ENCODE peak calls at places on chromosomes 13 and 19, in seven cellular contexts. H is heart left ventricle, M is fibroblast of lung, O is breast epithelium, B is HCT116, X is cardiac fibroblast, D is Caco-2. J is an unnamed sample.
A peak's percentile ranks its signal among the peaks of the same experiment; 100 is the strongest.

GRCh38 chr13:113923376-113924063 is 50.4 kb downstream of the C13orf46 start:
- DNase-seq in O (peak; percentile 10), M (no peak), X (no peak), B (no peak), D (no peak), H (no peak), J (no peak)

GRCh38 chr13:113049981-113050380 is 55.6 kb upstream of the F7 start:
- DNase-seq in D (no peak), O (no peak), M (no peak), B (no peak), H (no peak), X (no peak), J (no peak)

GRCh38 chr19:2795827-2796658 is 10.7 kb downstream of the THOP1 start:
- DNase-seq in M (no peak), O (no peak), X (no peak), H (no peak), D (no peak), B (no peak), J (no peak)

GRCh38 chr13:59531571-59532091 is 632.1 kb downstream of the DIAPH3 start:
- DNase-seq in B (peak; percentile 6), H (peak; percentile 93), X (peak; percentile 86), M (peak; percentile 96), D (no peak), O (peak; percentile 31), J (no peak)

GRCh38 chr19:44587863-44588752 is 25.3 kb upstream of the IGSF23 start:
- DNase-seq in M (peak; percentile 99), X (peak; percentile 90), B (peak; percentile 78), O (no peak), D (peak; percentile 72), H (no peak), J (peak; percentile 57)

GRCh38 chr13:76812971-76813691 is 73.1 kb downstream of the KCTD12 start:
- DNase-seq in X (peak; percentile 64), H (peak; percentile 85), M (peak; percentile 31), D (no peak), B (no peak), O (peak; percentile 30), J (no peak)

GRCh38 chr13:104584481-104584880 is 1518.3 kb upstream of the SLC10A2 start:
- DNase-seq in H (no peak), D (no peak), M (peak; percentile 60), O (no peak), B (no peak), X (peak; percentile 54), J (no peak)

GRCh38 chr13:111184685-111185401 is 69.7 kb downstream of the ARHGEF7 start:
- DNase-seq in B (no peak), M (no peak), H (peak; percentile 76), X (peak; percentile 71), O (no peak), D (no peak), J (no peak)

GRCh38 chr13:102847272-102848234 is 1.7 kb downstream of the ERCC5 start:
- DNase-seq in B (peak; percentile 19), D (peak; percentile 14), O (no peak), H (no peak), M (peak; percentile 70), X (peak; percentile 66), J (no peak)

DNA sequence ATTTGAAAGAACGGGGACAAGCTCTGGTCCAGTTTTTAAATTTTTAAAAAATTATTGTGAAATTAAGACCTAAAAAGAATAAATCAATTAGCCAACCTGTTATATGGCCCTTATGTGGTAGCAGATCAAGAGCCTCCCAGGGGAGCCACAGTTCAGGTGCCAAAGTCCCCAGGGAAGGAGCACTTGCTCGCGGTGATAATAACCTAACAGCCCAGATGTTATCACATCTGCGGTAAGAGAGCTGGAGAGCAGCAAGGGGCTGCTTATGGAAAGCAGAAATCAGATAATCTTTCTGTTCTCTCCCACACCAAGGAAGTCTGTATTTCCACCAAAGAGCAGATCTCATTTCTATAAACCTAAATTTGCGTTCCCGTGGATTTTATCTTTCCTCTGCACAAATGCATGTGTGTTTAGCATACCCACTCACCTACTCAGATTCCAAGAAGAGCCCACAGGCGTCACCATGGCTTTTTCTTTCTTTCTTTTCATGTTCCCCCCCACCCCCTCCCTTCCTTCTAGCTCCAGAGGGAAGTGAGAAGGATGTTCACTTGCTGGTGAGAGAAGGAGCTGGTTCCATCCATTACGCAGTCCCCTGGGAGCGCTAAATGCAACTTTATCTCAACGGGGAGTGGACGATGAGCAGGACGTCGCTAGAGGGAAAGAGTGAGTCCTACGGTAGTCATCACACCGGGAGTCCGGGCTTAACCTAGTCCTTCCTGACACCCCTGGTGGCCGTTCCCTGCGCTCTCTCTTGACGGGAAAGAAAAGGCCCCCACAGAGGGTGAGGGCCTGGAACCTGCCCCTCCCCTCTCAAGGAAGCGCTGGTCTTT is 1.6 kb upstream of the POU4F1 start:
- DNase-seq in X (no peak), H (no peak), D (peak; percentile 63), M (no peak), B (no peak), O (no peak), J (no peak)
- TF ChIP-seq CTCF in X (no peak), H (no peak), D (peak; percentile 17), M (no peak), B (no peak), O (no peak), J (no peak)

GRCh38 chr13:22662771-22663170 is 518.0 kb upstream of the SGCG start:
- DNase-seq in D (no peak), X (no peak), H (no peak), B (no peak), M (no peak), O (no peak), J (no peak)
- TF ChIP-seq CTCF in D (no peak), X (no peak), H (no peak), B (no peak), M (no peak), O (no peak), J (no peak)

GRCh38 chr19:55552620-55553019 is 7.3 kb upstream of the SBK3 start:
- DNase-seq in X (peak; percentile 84), H (no peak), D (no peak), O (peak; percentile 38), M (peak; percentile 49), B (no peak), J (no peak)

GRCh38 chr19:55550321-55550650 is 4.9 kb upstream of the SBK3 start:
- DNase-seq in D (no peak), X (peak; percentile 28), O (no peak), H (no peak), M (no peak), B (no peak), J (no peak)

GRCh38 chr19:55554302-55554701 is 9.0 kb upstream of the SBK3 start:
- DNase-seq in B (no peak), X (no peak), D (no peak), O (no peak), H (no peak), M (no peak), J (no peak)

GRCh38 chr19:55553217-55554182 is 8.2 kb upstream of the SBK3 start:
- DNase-seq in H (no peak), D (no peak), B (no peak), M (no peak), O (no peak), X (no peak), J (no peak)

DNA sequence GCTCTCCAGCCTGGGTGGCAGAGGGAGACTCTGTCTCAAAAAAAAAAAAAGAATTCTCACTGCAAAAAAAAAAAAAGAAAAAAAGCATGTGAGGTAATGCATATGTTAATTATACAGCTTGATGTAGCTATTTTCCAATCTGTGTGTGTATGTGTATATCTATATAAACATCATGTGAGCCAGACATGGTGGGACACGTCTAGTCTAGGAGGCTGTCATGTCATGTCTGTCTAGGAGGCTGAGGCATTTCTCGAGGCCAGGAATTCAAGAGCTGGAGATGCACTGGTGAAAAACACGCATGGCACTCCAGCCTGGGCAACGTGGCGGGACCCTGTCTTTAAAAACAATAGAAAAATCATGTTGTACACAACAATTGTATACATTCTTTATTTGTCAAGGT is 6.9 kb upstream of the SBK3 start:
- DNase-seq in B (no peak), M (no peak), H (no peak), O (no peak), X (no peak), D (no peak), J (no peak)
- TF ChIP-seq CTCF in B (no peak), M (no peak), H (no peak), O (no peak), X (no peak), D (no peak), J (no peak)

DNA sequence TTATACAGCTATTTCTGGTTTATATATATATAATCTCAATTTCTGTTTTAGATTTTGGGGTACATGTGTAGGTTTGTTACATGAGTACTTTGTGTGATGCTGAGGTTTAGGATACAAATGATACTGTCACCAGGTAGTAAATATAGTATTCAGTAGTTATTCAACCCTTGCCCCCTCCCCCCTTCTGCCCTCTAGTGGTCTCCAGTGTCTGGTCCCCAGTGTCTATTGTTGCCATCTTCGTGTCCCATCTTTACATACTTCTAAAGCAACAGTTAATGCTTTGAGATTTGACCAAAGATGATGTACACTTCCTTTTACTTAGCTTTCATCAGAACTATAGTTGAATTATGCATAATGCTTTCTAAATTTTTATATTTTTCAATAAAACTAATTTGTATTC is 1623.4 kb upstream of the PRR20A start:
- DNase-seq in X (no peak), H (no peak), D (peak; percentile 52), O (no peak), B (no peak), M (no peak), J (no peak)
- TF ChIP-seq CTCF in X (no peak), H (no peak), D (peak; percentile 47), O (no peak), B (peak; percentile 23), M (no peak), J (peak; percentile 17)

GRCh38 chr19:15454371-15454800 is 4.6 kb upstream of the WIZ start:
- DNase-seq in B (no peak), D (no peak), X (no peak), H (no peak), M (no peak), O (no peak), J (no peak)
- TF ChIP-seq CTCF in B (peak; percentile 48), D (no peak), X (peak; percentile 37), H (no peak), M (no peak), O (no peak), J (no peak)